ENCODE peak calls at places on chromosomes 12 and 14, in six cellular contexts. One of them, this sample, is unnamed.

GRCh38 chr14:51704465-51705050 is 52.8 kb downstream of the FRMD6 start:
- DNase-seq in PC-3: no peak
- DNase-seq in cardiac fibroblast: no peak
- DNase-seq in astrocyte of the spinal cord: peak; percentile 80
- DNase-seq in left ventricle myocardium inferior: no peak
- DNase-seq in AG04450: no peak
- DNase-seq in this sample: no peak

GRCh38 chr12:112303004-112303403 is 79.2 kb downstream of the HECTD4 start:
- DNase-seq in astrocyte of the spinal cord: peak; percentile 85
- DNase-seq in PC-3: peak; percentile 65
- DNase-seq in AG04450: peak; percentile 52
- DNase-seq in cardiac fibroblast: peak; percentile 74
- DNase-seq in left ventricle myocardium inferior: no peak
- DNase-seq in this sample: peak; percentile 77

GRCh38 chr12:8849785-8850184 is 27.4 kb downstream of the A2ML1 start:
- DNase-seq in AG04450: no peak
- DNase-seq in PC-3: no peak
- DNase-seq in astrocyte of the spinal cord: no peak
- DNase-seq in cardiac fibroblast: no peak
- DNase-seq in left ventricle myocardium inferior: no peak
- DNase-seq in this sample: no peak

GRCh38 chr12:124732275-124733075 is 131.2 kb downstream of the SCARB1 start:
- DNase-seq in astrocyte of the spinal cord: no peak
- DNase-seq in cardiac fibroblast: peak; percentile 58
- DNase-seq in left ventricle myocardium inferior: no peak
- DNase-seq in AG04450: no peak
- DNase-seq in PC-3: no peak
- DNase-seq in this sample: no peak

GRCh38 chr12:16605666-16606116 is 271 bp downstream of the LMO3 start:
- DNase-seq in left ventricle myocardium inferior: no peak
- DNase-seq in astrocyte of the spinal cord: no peak
- DNase-seq in AG04450: no peak
- DNase-seq in PC-3: peak; percentile 12
- DNase-seq in cardiac fibroblast: peak; percentile 59
- DNase-seq in this sample: peak; percentile 7

GRCh38 chr12:26746315-26746714 is 86.7 kb downstream of the ITPR2 start:
- DNase-seq in left ventricle myocardium inferior: no peak
- DNase-seq in astrocyte of the spinal cord: peak; percentile 84
- DNase-seq in PC-3: peak; percentile 66
- DNase-seq in cardiac fibroblast: peak; percentile 37
- DNase-seq in AG04450: peak; percentile 33
- DNase-seq in this sample: peak; percentile 82

GRCh38 chr12:6635856-6636521 is at the start of gene LPAR5:
- DNase-seq in PC-3: peak; percentile 67
- DNase-seq in cardiac fibroblast: peak; percentile 7
- DNase-seq in astrocyte of the spinal cord: peak; percentile 46
- DNase-seq in AG04450: no peak
- DNase-seq in left ventricle myocardium inferior: no peak
- DNase-seq in this sample: no peak

GRCh38 chr12:15192721-15193120 is 28.5 kb downstream of the RERG start:
- DNase-seq in left ventricle myocardium inferior: no peak
- DNase-seq in cardiac fibroblast: no peak
- DNase-seq in astrocyte of the spinal cord: no peak
- DNase-seq in PC-3: no peak
- DNase-seq in AG04450: no peak
- DNase-seq in this sample: no peak

GRCh38 chr14:92198804-92199203 is 77.0 kb downstream of the CPSF2 start:
- DNase-seq in astrocyte of the spinal cord: no peak
- DNase-seq in cardiac fibroblast: no peak
- DNase-seq in AG04450: no peak
- DNase-seq in PC-3: no peak
- DNase-seq in left ventricle myocardium inferior: no peak
- DNase-seq in this sample: no peak

GRCh38 chr12:58919271-58920101 is 818 bp downstream of the LRIG3 start:
- DNase-seq in left ventricle myocardium inferior: no peak
- DNase-seq in PC-3: peak; percentile 48
- DNase-seq in cardiac fibroblast: peak; percentile 38
- DNase-seq in astrocyte of the spinal cord: peak; percentile 61
- DNase-seq in AG04450: no peak
- DNase-seq in this sample: no peak

GRCh38 chr12:97267166-97267565 is 195.4 kb upstream of the RMST start:
- DNase-seq in astrocyte of the spinal cord: no peak
- DNase-seq in left ventricle myocardium inferior: no peak
- DNase-seq in PC-3: no peak
- DNase-seq in cardiac fibroblast: no peak
- DNase-seq in AG04450: no peak
- DNase-seq in this sample: no peak

GRCh38 chr12:127133675-127134335 is 1133.2 kb upstream of the TMEM132C start:
- DNase-seq in cardiac fibroblast: no peak
- DNase-seq in left ventricle myocardium inferior: no peak
- DNase-seq in astrocyte of the spinal cord: no peak
- DNase-seq in PC-3: peak; percentile 35
- DNase-seq in AG04450: no peak
- DNase-seq in this sample: no peak

GRCh38 chr12:45299132-45299692 is 83.3 kb downstream of the ANO6 start:
- DNase-seq in PC-3: peak; percentile 65
- DNase-seq in left ventricle myocardium inferior: no peak
- DNase-seq in AG04450: no peak
- DNase-seq in astrocyte of the spinal cord: peak; percentile 46
- DNase-seq in cardiac fibroblast: peak; percentile 79
- DNase-seq in this sample: peak; percentile 65

GRCh38 chr12:52627395-52628110 is 9.2 kb upstream of the KRT73 start:
- DNase-seq in PC-3: no peak
- DNase-seq in cardiac fibroblast: no peak
- DNase-seq in astrocyte of the spinal cord: no peak
- DNase-seq in left ventricle myocardium inferior: no peak
- DNase-seq in AG04450: no peak
- DNase-seq in this sample: no peak

GRCh38 chr12:47970843-47971242 is 7.4 kb downstream of the TMEM106C start:
- DNase-seq in astrocyte of the spinal cord: no peak
- DNase-seq in AG04450: no peak
- DNase-seq in cardiac fibroblast: no peak
- DNase-seq in PC-3: no peak
- DNase-seq in left ventricle myocardium inferior: no peak
- DNase-seq in this sample: no peak

GRCh38 chr12:62332598-62332997 is 72.4 kb downstream of the USP15 start:
- DNase-seq in AG04450: no peak
- DNase-seq in cardiac fibroblast: peak; percentile 53
- DNase-seq in PC-3: peak; percentile 23
- DNase-seq in left ventricle myocardium inferior: no peak
- DNase-seq in astrocyte of the spinal cord: peak; percentile 69
- DNase-seq in this sample: peak; percentile 83

GRCh38 chr12:122094735-122095561 is 16.4 kb downstream of the MLXIP start:
- DNase-seq in astrocyte of the spinal cord: peak; percentile 38
- DNase-seq in left ventricle myocardium inferior: no peak
- DNase-seq in AG04450: no peak
- DNase-seq in PC-3: no peak
- DNase-seq in cardiac fibroblast: peak; percentile 74
- DNase-seq in this sample: no peak

GRCh38 chr12:12008931-12009611 is 61.7 kb upstream of the BCL2L14 start:
- DNase-seq in AG04450: no peak
- DNase-seq in astrocyte of the spinal cord: peak; percentile 92
- DNase-seq in cardiac fibroblast: peak; percentile 28
- DNase-seq in left ventricle myocardium inferior: no peak
- DNase-seq in PC-3: peak; percentile 88
- DNase-seq in this sample: peak; percentile 62

GRCh38 chr12:75859868-75860267 is 171.7 kb downstream of the PHLDA1 start:
- DNase-seq in left ventricle myocardium inferior: no peak
- DNase-seq in AG04450: no peak
- DNase-seq in astrocyte of the spinal cord: no peak
- DNase-seq in PC-3: peak; percentile 39
- DNase-seq in cardiac fibroblast: no peak
- DNase-seq in this sample: no peak

GRCh38 chr12:121196902-121197301 is 13.0 kb upstream of the P2RX4 start:
- DNase-seq in astrocyte of the spinal cord: no peak
- DNase-seq in PC-3: no peak
- DNase-seq in cardiac fibroblast: no peak
- DNase-seq in left ventricle myocardium inferior: no peak
- DNase-seq in AG04450: no peak
- DNase-seq in this sample: no peak

GRCh38 chr12:45329702-45330101 is 113.8 kb downstream of the ANO6 start:
- DNase-seq in AG04450: no peak
- DNase-seq in astrocyte of the spinal cord: no peak
- DNase-seq in cardiac fibroblast: no peak
- DNase-seq in left ventricle myocardium inferior: no peak
- DNase-seq in PC-3: no peak
- DNase-seq in this sample: no peak

GRCh38 chr12:124952801-124953200 is 36.1 kb downstream of the DHX37 start:
- DNase-seq in AG04450: no peak
- DNase-seq in left ventricle myocardium inferior: no peak
- DNase-seq in cardiac fibroblast: no peak
- DNase-seq in astrocyte of the spinal cord: no peak
- DNase-seq in PC-3: no peak
- DNase-seq in this sample: no peak

GRCh38 chr12:31897791-31898503 is 61.3 kb upstream of the RESF1 start:
- DNase-seq in cardiac fibroblast: peak; percentile 39
- DNase-seq in astrocyte of the spinal cord: peak; percentile 28
- DNase-seq in AG04450: no peak
- DNase-seq in left ventricle myocardium inferior: peak; percentile 40
- DNase-seq in PC-3: no peak
- DNase-seq in this sample: no peak

GRCh38 chr12:54935235-54935951 is 49.2 kb downstream of the TESPA1 start:
- DNase-seq in PC-3: peak; percentile 94
- DNase-seq in AG04450: peak; percentile 60
- DNase-seq in left ventricle myocardium inferior: no peak
- DNase-seq in cardiac fibroblast: peak; percentile 86
- DNase-seq in astrocyte of the spinal cord: peak; percentile 91
- DNase-seq in this sample: peak; percentile 89

GRCh38 chr12:119288559-119288958 is 46.0 kb upstream of the CCDC60 start:
- DNase-seq in PC-3: no peak
- DNase-seq in cardiac fibroblast: no peak
- DNase-seq in left ventricle myocardium inferior: no peak
- DNase-seq in AG04450: no peak
- DNase-seq in astrocyte of the spinal cord: no peak
- DNase-seq in this sample: no peak

GRCh38 chr12:20421338-20421890 is 53.1 kb downstream of the PDE3A start:
- DNase-seq in astrocyte of the spinal cord: peak; percentile 24
- DNase-seq in AG04450: no peak
- DNase-seq in cardiac fibroblast: no peak
- DNase-seq in left ventricle myocardium inferior: peak; percentile 26
- DNase-seq in PC-3: no peak
- DNase-seq in this sample: no peak

GRCh38 chr12:49069507-49070346 is at the start of gene RHEBL1:
- DNase-seq in left ventricle myocardium inferior: peak; percentile 99
- DNase-seq in PC-3: peak; percentile 98
- DNase-seq in astrocyte of the spinal cord: peak; percentile 96
- DNase-seq in cardiac fibroblast: peak; percentile 98
- DNase-seq in AG04450: peak; percentile 78
- DNase-seq in this sample: peak; percentile 95
- TF ChIP-seq CTCF in left ventricle myocardium inferior: no peak
- TF ChIP-seq CTCF in PC-3: peak; percentile 38
- TF ChIP-seq CTCF in astrocyte of the spinal cord: peak; percentile 9
- TF ChIP-seq CTCF in cardiac fibroblast: peak; percentile 16
- TF ChIP-seq CTCF in AG04450: peak; percentile 16
- TF ChIP-seq CTCF in this sample: peak; percentile 40

GRCh38 chr14:85534914-85535313 is 5.0 kb downstream of the FLRT2 start:
- DNase-seq in left ventricle myocardium inferior: no peak
- DNase-seq in cardiac fibroblast: no peak
- DNase-seq in PC-3: no peak
- DNase-seq in astrocyte of the spinal cord: no peak
- DNase-seq in AG04450: no peak
- DNase-seq in this sample: no peak

GRCh38 chr14:85535316-85535715 is 5.4 kb downstream of the FLRT2 start:
- DNase-seq in PC-3: no peak
- DNase-seq in astrocyte of the spinal cord: no peak
- DNase-seq in left ventricle myocardium inferior: no peak
- DNase-seq in AG04450: no peak
- DNase-seq in cardiac fibroblast: no peak
- DNase-seq in this sample: no peak

GRCh38 chr14:85536835-85537195 is 6.9 kb downstream of the FLRT2 start:
- DNase-seq in PC-3: no peak
- DNase-seq in cardiac fibroblast: peak; percentile 55
- DNase-seq in AG04450: no peak
- DNase-seq in astrocyte of the spinal cord: no peak
- DNase-seq in left ventricle myocardium inferior: no peak
- DNase-seq in this sample: no peak

GRCh38 chr14:85537526-85537925 is 7.6 kb downstream of the FLRT2 start:
- DNase-seq in AG04450: no peak
- DNase-seq in astrocyte of the spinal cord: no peak
- DNase-seq in cardiac fibroblast: no peak
- DNase-seq in left ventricle myocardium inferior: no peak
- DNase-seq in PC-3: no peak
- DNase-seq in this sample: no peak

DNA sequence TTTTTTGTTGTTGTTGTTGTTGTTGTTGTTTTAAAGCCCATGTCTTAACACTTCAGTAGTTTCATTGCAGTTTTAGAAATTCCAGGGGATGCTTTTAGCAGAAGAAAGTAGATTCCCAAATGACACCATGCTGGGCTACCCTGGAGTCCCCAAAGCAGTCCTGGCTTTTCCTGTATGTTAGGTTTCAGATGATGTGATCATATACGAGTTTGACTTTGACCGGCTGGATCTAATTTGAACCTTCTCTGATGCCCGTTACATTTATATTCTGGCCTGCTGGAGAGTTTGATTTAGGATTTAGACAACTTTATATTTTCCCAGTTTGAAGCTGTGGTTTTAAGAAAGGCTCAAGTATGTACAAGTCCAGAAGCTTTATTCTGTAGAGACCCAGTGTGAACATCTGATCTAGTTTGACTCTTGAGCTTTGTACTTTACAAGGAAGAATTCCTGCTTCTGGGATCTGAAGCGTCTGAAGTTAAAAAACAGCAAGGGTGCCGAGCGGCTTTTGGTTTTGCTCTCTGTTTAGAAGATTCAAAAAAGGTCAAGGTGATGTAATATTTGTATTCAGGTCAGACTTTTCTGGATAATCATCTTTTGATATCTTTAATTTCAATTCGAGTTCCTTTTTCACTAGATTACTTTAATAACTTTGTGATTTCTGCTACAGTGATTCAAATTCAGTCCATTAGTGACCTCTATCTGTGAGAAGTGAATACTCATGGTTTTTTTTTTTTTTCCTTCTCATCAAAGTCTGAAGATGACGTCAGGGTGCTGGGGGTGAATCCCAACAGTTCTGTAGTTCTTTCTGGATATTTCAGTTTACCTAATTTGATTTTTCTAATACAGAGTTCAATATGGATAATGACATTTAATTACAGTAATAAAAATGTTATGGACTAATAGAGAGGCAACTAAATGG is 6.2 kb downstream of the FLRT2 start:
- DNase-seq in left ventricle myocardium inferior: no peak
- DNase-seq in AG04450: no peak
- DNase-seq in cardiac fibroblast: peak; percentile 69
- DNase-seq in PC-3: peak; percentile 35
- DNase-seq in astrocyte of the spinal cord: peak; percentile 67
- DNase-seq in this sample: peak; percentile 35
- TF ChIP-seq CTCF in left ventricle myocardium inferior: peak; percentile 62
- TF ChIP-seq CTCF in AG04450: peak; percentile 57
- TF ChIP-seq CTCF in cardiac fibroblast: peak; percentile 22
- TF ChIP-seq CTCF in PC-3: peak; percentile 46
- TF ChIP-seq CTCF in astrocyte of the spinal cord: peak; percentile 32
- TF ChIP-seq CTCF in this sample: peak; percentile 77

GRCh38 chr12:102444093-102444492 is 36.3 kb downstream of the IGF1 start:
- DNase-seq in AG04450: no peak
- DNase-seq in PC-3: no peak
- DNase-seq in astrocyte of the spinal cord: no peak
- DNase-seq in cardiac fibroblast: no peak
- DNase-seq in left ventricle myocardium inferior: no peak
- DNase-seq in this sample: no peak
- TF ChIP-seq CTCF in AG04450: no peak
- TF ChIP-seq CTCF in PC-3: no peak
- TF ChIP-seq CTCF in astrocyte of the spinal cord: no peak
- TF ChIP-seq CTCF in cardiac fibroblast: no peak
- TF ChIP-seq CTCF in left ventricle myocardium inferior: no peak
- TF ChIP-seq CTCF in this sample: no peak

GRCh38 chr14:33432407-33433023 is 493.8 kb downstream of the NPAS3 start:
- DNase-seq in cardiac fibroblast: peak; percentile 61
- DNase-seq in astrocyte of the spinal cord: peak; percentile 55
- DNase-seq in left ventricle myocardium inferior: no peak
- DNase-seq in PC-3: peak; percentile 71
- DNase-seq in AG04450: no peak
- DNase-seq in this sample: peak; percentile 13
- TF ChIP-seq CTCF in cardiac fibroblast: peak; percentile 57
- TF ChIP-seq CTCF in astrocyte of the spinal cord: peak; percentile 57
- TF ChIP-seq CTCF in left ventricle myocardium inferior: peak; percentile 62
- TF ChIP-seq CTCF in PC-3: peak; percentile 82
- TF ChIP-seq CTCF in AG04450: peak; percentile 49
- TF ChIP-seq CTCF in this sample: peak; percentile 72